ENCODE peak calls at places on chromosomes 13 and 19, in nine cellular contexts. One of them, this sample, is unnamed.

GRCh38 chr19:23560051-23560450 is 127.0 kb downstream of the ZNF675 start:
- DNase-seq in ascending aorta: no peak
- DNase-seq in WTC11: no peak
- DNase-seq in fibroblast of pulmonary artery: no peak
- DNase-seq in fibroblast of mammary gland: no peak
- DNase-seq in testis: no peak
- DNase-seq in IMR-90: no peak
- DNase-seq in cardiac fibroblast: no peak
- DNase-seq in tibial nerve: no peak
- DNase-seq in this sample: no peak

GRCh38 chr19:16062789-16063188 is 13.5 kb upstream of the TPM4 start:
- DNase-seq in testis: peak
- DNase-seq in fibroblast of pulmonary artery: peak
- DNase-seq in WTC11: peak
- DNase-seq in fibroblast of mammary gland: no peak
- DNase-seq in tibial nerve: no peak
- DNase-seq in IMR-90: no peak
- DNase-seq in ascending aorta: no peak
- DNase-seq in cardiac fibroblast: no peak
- DNase-seq in this sample: peak

GRCh38 chr19:4455742-4456565 is 1.6 kb downstream of the UBXN6 start:
- DNase-seq in testis: peak
- DNase-seq in cardiac fibroblast: peak
- DNase-seq in ascending aorta: no peak
- DNase-seq in tibial nerve: peak
- DNase-seq in fibroblast of pulmonary artery: peak
- DNase-seq in fibroblast of mammary gland: peak
- DNase-seq in WTC11: no peak
- DNase-seq in IMR-90: peak
- DNase-seq in this sample: no peak

GRCh38 chr19:18772620-18773587 is 18.2 kb downstream of the COMP start:
- DNase-seq in testis: no peak
- DNase-seq in cardiac fibroblast: no peak
- DNase-seq in IMR-90: no peak
- DNase-seq in fibroblast of mammary gland: no peak
- DNase-seq in tibial nerve: no peak
- DNase-seq in fibroblast of pulmonary artery: no peak
- DNase-seq in WTC11: no peak
- DNase-seq in ascending aorta: no peak
- DNase-seq in this sample: no peak

GRCh38 chr13:27137759-27138158 is 33.9 kb downstream of the USP12 start:
- DNase-seq in WTC11: no peak
- DNase-seq in fibroblast of pulmonary artery: no peak
- DNase-seq in testis: no peak
- DNase-seq in tibial nerve: no peak
- DNase-seq in fibroblast of mammary gland: no peak
- DNase-seq in IMR-90: no peak
- DNase-seq in ascending aorta: no peak
- DNase-seq in cardiac fibroblast: no peak
- DNase-seq in this sample: no peak

GRCh38 chr13:112859817-112860190 is 109.2 kb upstream of the MCF2L start:
- DNase-seq in fibroblast of mammary gland: peak
- DNase-seq in testis: no peak
- DNase-seq in cardiac fibroblast: peak
- DNase-seq in tibial nerve: no peak
- DNase-seq in WTC11: no peak
- DNase-seq in fibroblast of pulmonary artery: peak
- DNase-seq in IMR-90: peak
- DNase-seq in ascending aorta: no peak
- DNase-seq in this sample: no peak

GRCh38 chr19:46785980-46786235 is 2.5 kb downstream of the SLC1A5 start:
- DNase-seq in IMR-90: no peak
- DNase-seq in ascending aorta: no peak
- DNase-seq in WTC11: no peak
- DNase-seq in fibroblast of mammary gland: no peak
- DNase-seq in fibroblast of pulmonary artery: no peak
- DNase-seq in cardiac fibroblast: no peak
- DNase-seq in tibial nerve: no peak
- DNase-seq in testis: no peak
- DNase-seq in this sample: no peak

GRCh38 chr19:11784356-11784755 is 14.0 kb upstream of the ZNF491 start:
- DNase-seq in WTC11: no peak
- DNase-seq in testis: no peak
- DNase-seq in cardiac fibroblast: no peak
- DNase-seq in fibroblast of pulmonary artery: no peak
- DNase-seq in tibial nerve: no peak
- DNase-seq in fibroblast of mammary gland: no peak
- DNase-seq in IMR-90: no peak
- DNase-seq in ascending aorta: no peak
- DNase-seq in this sample: no peak

GRCh38 chr13:73054712-73055111 is 4.1 kb upstream of the KLF5 start:
- DNase-seq in tibial nerve: no peak
- DNase-seq in WTC11: no peak
- DNase-seq in fibroblast of pulmonary artery: no peak
- DNase-seq in IMR-90: no peak
- DNase-seq in ascending aorta: no peak
- DNase-seq in testis: no peak
- DNase-seq in cardiac fibroblast: no peak
- DNase-seq in fibroblast of mammary gland: no peak
- DNase-seq in this sample: no peak

GRCh38 chr13:26548251-26548765 is 9.2 kb upstream of the WASF3 start:
- DNase-seq in fibroblast of pulmonary artery: no peak
- DNase-seq in tibial nerve: no peak
- DNase-seq in IMR-90: no peak
- DNase-seq in cardiac fibroblast: no peak
- DNase-seq in testis: no peak
- DNase-seq in ascending aorta: no peak
- DNase-seq in WTC11: no peak
- DNase-seq in fibroblast of mammary gland: no peak
- DNase-seq in this sample: no peak

GRCh38 chr13:29991343-29991742 is 140.9 kb upstream of the UBL3 start:
- DNase-seq in cardiac fibroblast: peak
- DNase-seq in testis: no peak
- DNase-seq in tibial nerve: no peak
- DNase-seq in fibroblast of mammary gland: peak
- DNase-seq in ascending aorta: no peak
- DNase-seq in fibroblast of pulmonary artery: peak
- DNase-seq in IMR-90: peak
- DNase-seq in WTC11: no peak
- DNase-seq in this sample: no peak

GRCh38 chr13:29996316-29996715 is 145.9 kb upstream of the UBL3 start:
- DNase-seq in testis: no peak
- DNase-seq in IMR-90: no peak
- DNase-seq in fibroblast of pulmonary artery: no peak
- DNase-seq in ascending aorta: no peak
- DNase-seq in fibroblast of mammary gland: no peak
- DNase-seq in tibial nerve: no peak
- DNase-seq in WTC11: no peak
- DNase-seq in cardiac fibroblast: no peak
- DNase-seq in this sample: no peak

GRCh38 chr13:29993716-29994488 is 143.5 kb upstream of the UBL3 start:
- DNase-seq in tibial nerve: no peak
- DNase-seq in IMR-90: peak
- DNase-seq in fibroblast of pulmonary artery: peak
- DNase-seq in ascending aorta: no peak
- DNase-seq in fibroblast of mammary gland: peak
- DNase-seq in cardiac fibroblast: no peak
- DNase-seq in WTC11: no peak
- DNase-seq in testis: no peak
- DNase-seq in this sample: no peak

GRCh38 chr13:29994911-29995601 is 144.6 kb upstream of the UBL3 start:
- DNase-seq in testis: peak
- DNase-seq in IMR-90: no peak
- DNase-seq in ascending aorta: no peak
- DNase-seq in fibroblast of pulmonary artery: no peak
- DNase-seq in fibroblast of mammary gland: peak
- DNase-seq in cardiac fibroblast: no peak
- DNase-seq in WTC11: no peak
- DNase-seq in tibial nerve: no peak
- DNase-seq in this sample: no peak

DNA sequence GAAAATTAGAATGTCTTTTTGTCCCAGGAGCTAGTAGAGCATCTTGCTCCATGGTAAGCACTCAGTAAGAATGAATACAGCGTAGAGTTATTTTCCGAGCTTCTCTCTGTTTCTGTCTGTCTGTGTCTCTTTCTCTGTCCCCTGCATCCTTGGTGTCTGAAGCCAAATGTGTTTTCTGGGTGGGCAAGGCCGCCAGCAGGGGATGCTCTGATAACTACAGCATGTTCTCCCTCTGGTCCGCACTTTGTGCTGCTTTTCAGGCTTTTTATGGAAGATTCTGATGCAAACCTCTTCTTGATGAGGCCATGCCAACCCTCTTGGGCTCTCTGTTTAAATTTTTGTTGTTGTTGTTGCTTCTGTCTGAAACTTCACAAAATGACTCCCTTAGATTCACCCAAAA is 142.8 kb upstream of the UBL3 start:
- DNase-seq in tibial nerve: no peak
- DNase-seq in IMR-90: no peak
- DNase-seq in testis: no peak
- DNase-seq in fibroblast of pulmonary artery: no peak
- DNase-seq in ascending aorta: no peak
- DNase-seq in fibroblast of mammary gland: no peak
- DNase-seq in cardiac fibroblast: no peak
- DNase-seq in WTC11: no peak
- DNase-seq in this sample: no peak
- TF ChIP-seq CTCF in tibial nerve: no peak
- TF ChIP-seq CTCF in IMR-90: peak
- TF ChIP-seq CTCF in testis: no peak
- TF ChIP-seq CTCF in fibroblast of pulmonary artery: no peak
- TF ChIP-seq CTCF in ascending aorta: no peak
- TF ChIP-seq CTCF in fibroblast of mammary gland: no peak
- TF ChIP-seq CTCF in cardiac fibroblast: no peak
- TF ChIP-seq CTCF in WTC11: no peak
- TF ChIP-seq CTCF in this sample: no peak

DNA sequence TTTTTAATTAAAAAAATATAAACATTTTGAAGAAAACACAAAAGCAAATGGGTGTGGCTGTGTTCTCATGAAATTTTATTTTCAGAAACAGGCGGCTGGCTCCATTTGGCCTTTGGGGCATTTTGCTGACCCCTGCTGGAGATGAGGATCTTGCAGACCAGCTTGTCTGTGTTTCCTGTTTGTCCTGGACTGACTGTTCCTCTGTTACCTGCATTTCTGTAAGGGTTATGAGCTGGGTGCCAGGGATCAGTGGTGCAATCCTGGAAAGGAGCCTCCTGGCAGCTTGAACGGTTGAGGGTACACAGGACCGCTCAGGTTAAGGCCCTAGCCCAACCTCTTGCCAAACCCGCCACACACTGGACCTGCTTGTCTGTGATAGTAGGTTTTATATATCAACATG is 49.9 kb downstream of the ZNF787 start:
- DNase-seq in IMR-90: no peak
- DNase-seq in fibroblast of pulmonary artery: no peak
- DNase-seq in fibroblast of mammary gland: no peak
- DNase-seq in tibial nerve: no peak
- DNase-seq in testis: no peak
- DNase-seq in cardiac fibroblast: no peak
- DNase-seq in ascending aorta: no peak
- DNase-seq in WTC11: no peak
- DNase-seq in this sample: no peak
- TF ChIP-seq CTCF in IMR-90: no peak
- TF ChIP-seq CTCF in fibroblast of pulmonary artery: peak
- TF ChIP-seq CTCF in fibroblast of mammary gland: peak
- TF ChIP-seq CTCF in tibial nerve: no peak
- TF ChIP-seq CTCF in testis: no peak
- TF ChIP-seq CTCF in cardiac fibroblast: peak
- TF ChIP-seq CTCF in ascending aorta: no peak
- TF ChIP-seq CTCF in WTC11: no peak
- TF ChIP-seq CTCF in this sample: no peak

DNA sequence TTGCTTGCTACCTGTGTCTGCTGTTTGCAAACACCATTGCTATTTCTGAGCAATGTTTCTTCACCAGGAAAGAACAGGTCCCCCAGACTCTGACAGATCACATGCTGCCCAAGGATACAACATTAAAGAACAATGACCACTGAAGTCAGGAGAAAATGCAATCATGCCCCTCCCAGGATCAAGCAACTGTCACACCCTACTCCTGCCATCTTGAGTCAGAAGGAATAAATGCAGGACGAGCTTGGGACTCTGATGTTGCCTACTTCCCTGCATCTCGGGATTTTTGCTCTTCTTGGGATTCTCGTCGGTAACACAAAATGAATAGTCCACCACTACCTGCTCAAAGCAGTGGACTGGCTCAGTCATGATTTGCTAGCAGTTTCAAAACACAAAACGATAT is 490.6 kb downstream of the COG6 start:
- DNase-seq in fibroblast of mammary gland: no peak
- DNase-seq in cardiac fibroblast: no peak
- DNase-seq in WTC11: peak
- DNase-seq in tibial nerve: no peak
- DNase-seq in fibroblast of pulmonary artery: no peak
- DNase-seq in testis: no peak
- DNase-seq in ascending aorta: no peak
- DNase-seq in IMR-90: no peak
- DNase-seq in this sample: no peak
- TF ChIP-seq CTCF in fibroblast of mammary gland: no peak
- TF ChIP-seq CTCF in cardiac fibroblast: no peak
- TF ChIP-seq CTCF in WTC11: no peak
- TF ChIP-seq CTCF in tibial nerve: no peak
- TF ChIP-seq CTCF in fibroblast of pulmonary artery: no peak
- TF ChIP-seq CTCF in testis: no peak
- TF ChIP-seq CTCF in ascending aorta: no peak
- TF ChIP-seq CTCF in IMR-90: no peak
- TF ChIP-seq CTCF in this sample: no peak

DNA sequence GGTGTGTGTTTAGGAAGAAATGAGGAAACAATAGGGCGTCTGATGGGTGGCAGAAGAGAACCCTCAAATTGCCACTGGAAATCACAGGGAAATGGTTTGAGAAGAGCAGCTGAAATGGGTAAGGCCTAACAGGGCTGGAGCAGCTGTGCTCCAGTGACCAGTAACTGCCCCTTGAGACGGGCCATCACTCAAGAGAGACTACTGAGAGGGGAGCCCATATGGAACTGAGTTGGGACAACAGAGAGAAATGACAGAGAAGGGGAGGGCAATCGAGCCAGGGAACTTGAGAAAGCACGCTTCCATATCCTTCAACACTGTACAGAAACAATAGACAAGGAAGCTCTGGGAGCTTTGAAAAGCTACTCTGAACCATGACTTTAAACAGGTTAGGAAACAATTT is 175.2 kb upstream of the RNF113B start:
- DNase-seq in fibroblast of mammary gland: no peak
- DNase-seq in IMR-90: no peak
- DNase-seq in tibial nerve: no peak
- DNase-seq in cardiac fibroblast: no peak
- DNase-seq in fibroblast of pulmonary artery: no peak
- DNase-seq in ascending aorta: no peak
- DNase-seq in WTC11: no peak
- DNase-seq in testis: no peak
- DNase-seq in this sample: no peak
- TF ChIP-seq CTCF in fibroblast of mammary gland: no peak
- TF ChIP-seq CTCF in IMR-90: no peak
- TF ChIP-seq CTCF in tibial nerve: no peak
- TF ChIP-seq CTCF in cardiac fibroblast: no peak
- TF ChIP-seq CTCF in fibroblast of pulmonary artery: no peak
- TF ChIP-seq CTCF in ascending aorta: no peak
- TF ChIP-seq CTCF in WTC11: no peak
- TF ChIP-seq CTCF in testis: no peak
- TF ChIP-seq CTCF in this sample: no peak

This sample was measured in omental fat pad.